ENCODE peak calls at places on chromosomes 5 and 9, in six cellular contexts. J, Q, D, N, B and W are unnamed samples.

GRCh38 chr9:97954550-97954989 is 16.6 kb upstream of the HEMGN start:
- DNase-seq in Q (peak), J (peak), D (peak), B (peak), N (no peak), W (peak)

GRCh38 chr5:78823196-78823595 is 161.9 kb downstream of the ARSB start:
- DNase-seq in D (no peak), B (no peak), Q (no peak), N (no peak), J (no peak), W (no peak)

GRCh38 chr9:134685784-134686183 is 44.2 kb downstream of the COL5A1 start:
- DNase-seq in N (no peak), J (no peak), Q (no peak), B (no peak), D (no peak), W (no peak)

GRCh38 chr9:33139421-33140228 is 27.5 kb downstream of the B4GALT1 start:
- DNase-seq in N (no peak), J (no peak), D (peak), Q (no peak), B (peak), W (no peak)

GRCh38 chr9:68996457-68996856 is 17.5 kb downstream of the PRKACG start:
- DNase-seq in Q (no peak), N (peak), B (no peak), J (no peak), D (no peak), W (no peak)

GRCh38 chr9:105862002-105862401 is 167.7 kb downstream of the TMEM38B start:
- DNase-seq in B (no peak), Q (no peak), D (no peak), J (no peak), N (no peak), W (no peak)

GRCh38 chr5:39015743-39016586 is 58.2 kb downstream of the RICTOR start:
- DNase-seq in D (no peak), J (no peak), B (no peak), Q (no peak), N (no peak), W (no peak)

GRCh38 chr5:64971538-64971937 is 202.8 kb downstream of the CWC27 start:
- DNase-seq in Q (no peak), J (no peak), B (no peak), N (no peak), D (no peak), W (no peak)

GRCh38 chr9:34551751-34552605 is 29.2 kb upstream of the ENHO start:
- DNase-seq in Q (no peak), J (no peak), N (no peak), B (no peak), D (no peak), W (no peak)

GRCh38 chr9:115633099-115633498 is 515.1 kb upstream of the TNC start:
- DNase-seq in Q (no peak), B (no peak), J (no peak), N (no peak), D (no peak), W (no peak)

GRCh38 chr5:45038366-45038987 is 229.7 kb downstream of the MRPS30 start:
- DNase-seq in N (peak), B (no peak), J (no peak), Q (no peak), D (no peak), W (peak)

GRCh38 chr9:34379334-34380033 is 2.8 kb upstream of the MYORG start:
- DNase-seq in N (peak), B (peak), D (peak), Q (peak), J (peak), W (peak)

GRCh38 chr9:107336718-107337360 is 53.8 kb downstream of the RAD23B start:
- DNase-seq in Q (no peak), B (no peak), D (no peak), J (no peak), N (no peak), W (no peak)

GRCh38 chr9:93354451-93354850 is 97.0 kb upstream of the FAM120A start:
- DNase-seq in B (no peak), D (no peak), N (no peak), Q (no peak), J (no peak), W (no peak)

GRCh38 chr9:93059960-93060591 is 1.6 kb downstream of the SUSD3 start:
- DNase-seq in N (no peak), J (no peak), Q (no peak), B (no peak), D (peak), W (no peak)

GRCh38 chr5:10297646-10298204 is 10.0 kb downstream of the CMBL start:
- DNase-seq in B (no peak), Q (no peak), J (no peak), N (no peak), D (no peak), W (no peak)

GRCh38 chr9:95003694-95004451 is 277.4 kb downstream of the AOPEP start:
- DNase-seq in D (no peak), B (peak), J (no peak), Q (no peak), N (no peak), W (peak)

GRCh38 chr5:151085517-151086031 is 4.7 kb upstream of the TNIP1 start:
- DNase-seq in J (no peak), B (peak), D (no peak), Q (peak), N (no peak), W (no peak)

GRCh38 chr9:36781532-36781931 is 208.8 kb downstream of the MELK start:
- DNase-seq in N (no peak), J (no peak), B (no peak), D (no peak), Q (no peak), W (no peak)

GRCh38 chr9:105376893-105377292 is 70.9 kb upstream of the FSD1L start:
- DNase-seq in J (no peak), Q (no peak), B (no peak), N (no peak), D (no peak), W (no peak)

GRCh38 chr5:343461-344401 is 22.2 kb downstream of the AHRR start:
- DNase-seq in N (no peak), J (no peak), Q (no peak), B (peak), D (no peak), W (peak)

GRCh38 chr5:156892223-156892622 is 42.1 kb downstream of the PPP1R2B start:
- DNase-seq in N (no peak), Q (no peak), B (no peak), J (no peak), D (no peak), W (no peak)

GRCh38 chr5:159851053-159851452 is 65.2 kb upstream of the ADRA1B start:
- DNase-seq in N (peak), J (no peak), B (no peak), D (no peak), Q (no peak), W (no peak)

GRCh38 chr9:7500521-7500920 is 299.1 kb downstream of the DMAC1 start:
- DNase-seq in N (no peak), D (no peak), B (no peak), J (no peak), Q (no peak), W (no peak)

GRCh38 chr9:12775963-12776774 is 1.3 kb downstream of the LURAP1L start:
- DNase-seq in D (no peak), J (no peak), B (peak), N (peak), Q (no peak), W (peak)

GRCh38 chr5:147732552-147732883 is 50.0 kb downstream of the JAKMIP2 start:
- DNase-seq in D (no peak), J (no peak), N (no peak), B (no peak), Q (no peak), W (no peak)

GRCh38 chr5:123514615-123515355 is 2.8 kb downstream of the CSNK1G3 start:
- DNase-seq in N (no peak), J (no peak), B (no peak), D (no peak), Q (no peak), W (no peak)

GRCh38 chr9:35729700-35730485 is 2.1 kb downstream of the TLN1 start:
- DNase-seq in D (no peak), J (peak), N (peak), Q (peak), B (peak), W (peak)

GRCh38 chr5:95771109-95771708 is 40.1 kb downstream of the RHOBTB3 start:
- DNase-seq in N (no peak), J (no peak), Q (no peak), B (peak), D (no peak), W (no peak)

GRCh38 chr9:91146391-91147019 is 215.2 kb downstream of the AUH start:
- DNase-seq in B (no peak), Q (no peak), N (no peak), J (no peak), D (no peak), W (no peak)

GRCh38 chr5:111935835-111936234 is 178.8 kb upstream of the NREP start:
- DNase-seq in J (no peak), Q (no peak), B (no peak), D (no peak), N (no peak), W (no peak)

GRCh38 chr9:18489861-18490260 is 15.9 kb downstream of the ADAMTSL1 start:
- DNase-seq in N (no peak), Q (no peak), J (no peak), D (no peak), B (no peak), W (no peak)

GRCh38 chr9:99296375-99296951 is 74.4 kb downstream of the SEC61B start:
- DNase-seq in D (peak), N (peak), Q (no peak), B (peak), J (peak), W (peak)

GRCh38 chr9:91419222-91420191 is 4.1 kb downstream of the NFIL3 start:
- DNase-seq in B (peak), J (no peak), Q (no peak), N (no peak), D (no peak), W (no peak)

GRCh38 chr5:77635617-77636422 is 2.7 kb downstream of the OTP start:
- DNase-seq in J (no peak), B (no peak), Q (no peak), D (no peak), N (no peak), W (no peak)

GRCh38 chr9:23291001-23291400 is 535.0 kb downstream of the ELAVL2 start:
- DNase-seq in B (no peak), D (no peak), J (no peak), N (no peak), Q (no peak), W (no peak)

GRCh38 chr9:12141422-12141821 is 551.8 kb upstream of the TYRP1 start:
- DNase-seq in J (no peak), D (no peak), Q (no peak), B (no peak), N (no peak), W (no peak)

GRCh38 chr9:135613946-135614805 is 25.2 kb downstream of the GLT6D1 start:
- DNase-seq in D (no peak), B (peak), Q (no peak), N (no peak), J (no peak), W (peak)

GRCh38 chr5:172451771-172452197 is 2.5 kb downstream of the SH3PXD2B start:
- DNase-seq in Q (no peak), D (no peak), J (no peak), B (no peak), N (no peak), W (no peak)